ENCODE peak calls at places on chromosomes 5 and 9, in six cellular contexts. V is stomach; L is spleen; S is CD8-positive, alpha-beta T cell; N is H1; Y is breast epithelium. J is an unnamed sample. For H3K9me3, the result is how much of the 10 kb centered on the place peaks cover.

GRCh38 chr5:63170496-63170895 is 591.9 kb downstream of the LRRC70 start:
- DNase-seq in V (no peak), L (no peak), S (no peak), N (no peak), Y (no peak), J (no peak)

GRCh38 chr9:20286969-20287368 is 335.3 kb downstream of the MLLT3 start:
- DNase-seq in V (no peak), L (no peak), S (no peak), N (no peak), Y (no peak), J (no peak)

GRCh38 chr5:88845081-88845697 is 37.8 kb downstream of the MEF2C start:
- DNase-seq in V (no peak), L (no peak), S (no peak), N (no peak), Y (no peak), J (no peak)

GRCh38 chr5:103827976-103828375 is 265.4 kb upstream of the NUDT12 start:
- DNase-seq in V (no peak), L (no peak), S (no peak), N (no peak), Y (no peak), J (no peak)

GRCh38 chr5:97676608-97677007 is 493.6 kb upstream of the RIOK2 start:
- DNase-seq in V (no peak), L (no peak), S (no peak), N (no peak), Y (no peak), J (no peak)

GRCh38 chr5:72400950-72401349 is 80.8 kb downstream of the PTCD2 start:
- DNase-seq in V (no peak), L (no peak), S (no peak), N (no peak), Y (no peak), J (no peak)

GRCh38 chr5:75054110-75054930 is 2.0 kb upstream of the GCNT4 start:
- DNase-seq in V (peak), L (peak), S (no peak), N (peak), Y (no peak), J (peak)

GRCh38 chr9:91065231-91066041 is 263.8 kb downstream of the SYK start:
- DNase-seq in V (no peak), L (no peak), S (no peak), N (no peak), Y (no peak), J (no peak)

GRCh38 chr9:137276757-137277328 is 683 bp upstream of the TOR4A start:
- DNase-seq in V (peak), L (peak), S (no peak), N (no peak), Y (no peak), J (peak)

GRCh38 chr9:119961774-119962408 is 592.7 kb upstream of the BRINP1 start:
- DNase-seq in V (peak), L (no peak), S (no peak), N (peak), Y (no peak), J (peak)

GRCh38 chr9:99971410-99971809 is 65.0 kb downstream of the STX17 start:
- DNase-seq in V (no peak), L (no peak), S (no peak), N (no peak), Y (no peak), J (no peak)

GRCh38 chr5:88287846-88288588 is 19.4 kb upstream of the TMEM161B start:
- DNase-seq in V (no peak), L (no peak), S (no peak), N (no peak), Y (no peak), J (no peak)

GRCh38 chr5:171388816-171389168 is 1.1 kb downstream of the NPM1 start:
- DNase-seq in V (no peak), L (peak), S (no peak), N (no peak), Y (no peak), J (no peak)

GRCh38 chr5:73918791-73919221 is 292.8 kb downstream of the ARHGEF28 start:
- DNase-seq in V (no peak), L (no peak), S (no peak), N (no peak), Y (no peak), J (no peak)

GRCh38 chr9:6584881-6585597 is 60.5 kb downstream of the GLDC start:
- DNase-seq in V (no peak), L (no peak), S (no peak), N (no peak), Y (no peak), J (no peak)

GRCh38 chr9:120715331-120715924 is 1.2 kb upstream of the MEGF9 start:
- DNase-seq in V (no peak), L (peak), S (no peak), N (peak), Y (no peak), J (peak)

GRCh38 chr9:4235951-4236804 is 63.7 kb downstream of the GLIS3 start:
- DNase-seq in V (no peak), L (no peak), S (no peak), N (no peak), Y (no peak), J (no peak)

GRCh38 chr5:56029457-56029856 is 34.7 kb upstream of the IL6ST start:
- DNase-seq in V (no peak), L (no peak), S (no peak), N (no peak), Y (no peak), J (no peak)

GRCh38 chr5:128876848-128877387 is 88.4 kb upstream of the SLC27A6 start:
- DNase-seq in V (no peak), L (no peak), S (no peak), N (no peak), Y (no peak), J (no peak)

GRCh38 chr5:83375049-83375710 is 96.4 kb upstream of the VCAN start:
- DNase-seq in V (no peak), L (no peak), S (no peak), N (no peak), Y (no peak), J (no peak)

GRCh38 chr9:26470287-26470686 is 422.3 kb downstream of the CAAP1 start:
- DNase-seq in V (no peak), L (no peak), S (no peak), N (no peak), Y (no peak), J (no peak)

GRCh38 chr9:89984214-89984613 is 379.4 kb downstream of the GADD45G start:
- DNase-seq in V (no peak), L (no peak), S (no peak), N (no peak), Y (no peak), J (no peak)

GRCh38 chr9:123724211-123724831 is 205.6 kb downstream of the DENND1A start:
- DNase-seq in V (no peak), L (no peak), S (no peak), N (no peak), Y (no peak), J (no peak)

GRCh38 chr5:148474025-148474511 is 90.3 kb downstream of the FBXO38 start:
- DNase-seq in V (no peak), L (no peak), S (no peak), N (no peak), Y (no peak), J (peak)

DNA sequence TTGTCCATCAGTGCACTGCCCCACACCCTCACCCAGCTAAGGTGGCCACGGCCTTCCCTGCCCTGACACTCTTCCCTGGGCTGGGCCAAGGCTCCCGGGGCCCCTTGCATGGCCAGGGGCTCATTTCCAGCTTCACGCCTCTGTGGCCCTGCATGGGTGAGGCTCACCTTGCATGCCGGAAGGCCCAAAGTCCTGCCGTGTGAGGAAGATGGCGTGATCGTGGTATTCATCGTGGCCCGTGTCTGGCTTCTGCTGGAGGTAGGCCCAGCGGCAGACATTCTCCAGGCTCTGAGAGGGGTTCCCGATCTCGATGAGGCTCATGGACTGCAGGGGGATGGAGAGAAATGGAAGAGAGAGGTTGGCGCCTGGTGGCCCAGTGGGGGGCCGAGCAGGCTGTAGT is 98.4 kb downstream of the ZNF354C start:
- DNase-seq in V (no peak), L (peak), S (no peak), N (no peak), Y (peak), J (no peak)
- H3K9me3 ChIP-seq in V (under half), L (under half), S (under half), N (under half), Y (under half), J (under half)

DNA sequence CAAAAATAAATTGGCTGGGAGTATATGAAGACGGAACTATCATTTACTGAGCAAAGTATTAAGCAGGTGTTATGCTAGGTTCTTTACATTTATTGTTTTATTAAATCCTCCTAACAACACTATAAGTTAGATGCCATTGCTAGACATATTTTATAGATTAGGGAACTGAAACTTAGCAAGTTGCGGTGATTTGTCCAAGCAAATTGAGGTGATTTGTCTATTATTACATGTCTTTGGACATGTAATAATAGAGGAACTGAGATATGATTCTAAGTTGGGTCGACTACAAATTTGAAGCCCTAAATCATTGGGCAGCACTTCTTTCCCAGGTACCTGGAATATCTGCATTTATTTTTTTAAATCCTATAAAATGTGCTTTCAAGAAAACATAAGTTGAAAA is 429.9 kb downstream of the GABRG2 start:
- DNase-seq in V (no peak), L (no peak), S (no peak), N (no peak), Y (no peak), J (no peak)
- H3K9me3 ChIP-seq in V (under half), L (under half), S (under half), N (under half), Y (under half), J (under half)

DNA sequence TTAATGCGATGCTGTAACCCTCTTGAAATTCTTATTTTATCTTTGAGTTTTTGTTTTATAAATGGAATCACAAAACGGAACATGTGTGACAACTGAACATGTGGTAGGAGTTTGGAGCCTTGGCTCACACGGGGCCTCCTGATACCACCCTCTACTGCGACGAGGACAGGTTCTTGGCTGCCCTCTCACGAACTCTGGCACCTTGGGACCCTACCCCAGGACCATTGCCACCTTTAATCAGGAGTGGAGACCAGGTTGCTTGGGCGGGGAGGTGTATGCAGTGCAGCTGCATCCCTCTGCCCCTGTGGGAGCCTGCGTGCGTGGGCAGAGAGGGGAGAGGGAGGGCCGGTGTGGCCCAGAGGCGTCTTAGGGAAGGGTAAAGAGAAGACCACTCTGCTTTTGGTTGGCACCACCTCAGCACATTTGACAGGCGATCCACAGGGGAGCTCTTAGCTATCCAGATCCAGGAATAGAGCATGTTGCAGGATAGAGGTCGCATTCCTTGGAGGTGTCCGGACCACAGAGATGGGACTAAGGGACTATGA is 753.9 kb upstream of the PTPRD start:
- DNase-seq in V (no peak), L (no peak), S (no peak), N (no peak), Y (no peak), J (no peak)
- H3K9me3 ChIP-seq in V (under half), L (under half), S (under half), N (under half), Y (under half), J (under half)

DNA sequence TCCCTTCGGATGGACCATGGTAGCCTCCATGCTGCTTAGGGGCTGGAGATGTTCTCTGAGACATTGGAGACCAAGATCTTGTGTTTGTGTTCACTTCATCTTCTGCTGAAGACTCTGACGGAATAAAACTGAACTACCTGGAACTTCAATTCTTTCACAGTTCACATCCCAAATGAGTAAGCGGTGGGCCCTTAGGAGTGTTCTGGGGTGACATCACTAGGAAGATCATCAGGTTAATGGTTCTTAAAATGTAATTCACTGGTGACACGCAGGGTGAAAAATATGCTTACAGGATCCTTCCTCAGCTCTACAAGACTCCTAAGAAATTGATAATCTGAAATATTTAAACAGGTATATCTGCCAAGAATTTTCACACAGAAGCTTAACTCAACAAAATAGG is 561.5 kb downstream of the SEMA5A start:
- DNase-seq in V (no peak), L (no peak), S (no peak), N (no peak), Y (no peak), J (no peak)
- H3K9me3 ChIP-seq in V (under half), L (under half), S (under half), N (under half), Y (under half), J (under half)

GRCh38 chr9:135004772-135005171 is 82.7 kb upstream of the OLFM1 start:
- DNase-seq in V (no peak), L (no peak), S (no peak), N (no peak), Y (no peak), J (no peak)

GRCh38 chr9:135006911-135007570 is 80.4 kb upstream of the OLFM1 start:
- DNase-seq in V (no peak), L (no peak), S (no peak), N (no peak), Y (no peak), J (no peak)

GRCh38 chr9:135000647-135001245 is 83.0 kb upstream of the FCN1 start:
- DNase-seq in V (no peak), L (no peak), S (no peak), N (no peak), Y (no peak), J (no peak)

GRCh38 chr9:135001526-135001925 is 83.8 kb upstream of the FCN1 start:
- DNase-seq in V (no peak), L (peak), S (no peak), N (no peak), Y (no peak), J (no peak)

DNA sequence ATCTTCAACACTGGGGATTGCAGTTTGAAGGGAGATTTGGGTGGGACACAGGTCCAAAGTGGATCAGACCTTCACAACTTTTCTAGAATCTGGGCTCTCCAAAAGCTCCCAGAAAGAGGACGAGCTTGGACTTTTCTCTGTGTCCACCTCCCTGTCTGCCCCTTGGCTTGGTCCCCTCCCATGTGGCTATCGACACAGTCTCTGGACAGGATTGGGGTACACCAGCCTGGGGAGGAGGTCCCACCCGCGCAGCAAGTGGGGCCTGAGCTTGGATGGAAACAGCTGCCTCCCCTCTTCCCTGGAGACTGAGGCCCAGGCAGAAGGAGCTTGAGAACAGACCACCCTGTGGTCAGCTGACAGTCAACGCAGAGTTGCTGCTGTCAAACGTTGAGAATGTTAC is 84.6 kb upstream of the FCN1 start:
- DNase-seq in V (no peak), L (peak), S (no peak), N (no peak), Y (no peak), J (no peak)
- H3K9me3 ChIP-seq in V (under half), L (under half), S (under half), N (half or more), Y (under half), J (under half)